ENCODE peak calls at places on chromosomes 11 and 22, in five cellular contexts. U is OCI-LY7, K is HT-29, P is endothelial cell of umbilical vein, E is Panc1. W is an unnamed sample.

GRCh38 chr11:63845305-63845704 is 6.4 kb downstream of the MARK2 start:
- DNase-seq in P (no peak), E (no peak), K (peak; percentile 37), U (no peak), W (no peak)

GRCh38 chr11:127114035-127114434 is 113.5 kb upstream of the KIRREL3 start:
- DNase-seq in K (no peak), P (no peak), E (no peak), U (no peak), W (no peak)

GRCh38 chr11:32706985-32707736 is 87.3 kb downstream of the CCDC73 start:
- DNase-seq in K (peak; percentile 82), P (peak; percentile 10), E (peak; percentile 54), U (no peak), W (no peak)

GRCh38 chr22:22616636-22617035 is 27.8 kb upstream of the GGTLC2 start:
- DNase-seq in E (no peak), K (no peak), P (no peak), U (peak; percentile 19), W (no peak)

GRCh38 chr22:18056161-18056666 is 21.6 kb upstream of the PEX26 start:
- DNase-seq in K (no peak), U (peak; percentile 64), P (peak; percentile 41), E (no peak), W (peak; percentile 56)

GRCh38 chr11:709109-709997 is 3.3 kb downstream of the EPS8L2 start:
- DNase-seq in P (no peak), K (no peak), E (no peak), U (no peak), W (no peak)

GRCh38 chr11:124069429-124070401 is 28.6 kb upstream of the OR10G7 start:
- DNase-seq in E (no peak), K (peak; percentile 56), U (peak; percentile 72), P (peak; percentile 72), W (no peak)

GRCh38 chr11:134780486-134781155 is 368.6 kb upstream of the B3GAT1 start:
- DNase-seq in E (no peak), P (no peak), K (peak; percentile 39), U (no peak), W (no peak)

GRCh38 chr22:28032896-28033295 is 113.8 kb upstream of the PITPNB start:
- DNase-seq in U (no peak), K (no peak), P (peak; percentile 17), E (no peak), W (no peak)

GRCh38 chr11:10847960-10848860 is 9.6 kb downstream of the ZBED5 start:
- DNase-seq in U (no peak), K (no peak), E (no peak), P (no peak), W (no peak)

GRCh38 chr11:68460741-68461283 is at the start of gene PPP6R3:
- DNase-seq in K (no peak), U (no peak), P (no peak), E (no peak), W (no peak)

GRCh38 chr11:128190312-128190711 is 397.0 kb downstream of the ETS1 start:
- DNase-seq in P (no peak), K (no peak), U (no peak), E (no peak), W (no peak)

GRCh38 chr11:74568028-74568427 is 24.4 kb upstream of the POLD3 start:
- DNase-seq in U (no peak), K (no peak), E (no peak), P (no peak), W (no peak)

GRCh38 chr11:17526326-17526725 is 17.9 kb downstream of the USH1C start:
- DNase-seq in K (no peak), U (no peak), E (no peak), P (no peak), W (no peak)

GRCh38 chr22:45537734-45538181 is 35.1 kb downstream of the FBLN1 start:
- DNase-seq in K (no peak), E (no peak), P (no peak), U (no peak), W (peak; percentile 78)

GRCh38 chr11:128421577-128421976 is 165.8 kb downstream of the ETS1 start:
- DNase-seq in U (no peak), E (no peak), K (no peak), P (no peak), W (no peak)

GRCh38 chr11:85137597-85137996 is 489.5 kb downstream of the DLG2 start:
- DNase-seq in P (no peak), U (no peak), K (no peak), E (no peak), W (no peak)

GRCh38 chr11:33452806-33453205 is 195.6 kb downstream of the HIPK3 start:
- DNase-seq in P (peak; percentile 74), E (peak; percentile 22), U (no peak), K (no peak), W (no peak)

GRCh38 chr11:121366970-121367369 is 74.4 kb downstream of the SC5D start:
- DNase-seq in E (no peak), K (no peak), P (no peak), U (peak; percentile 72), W (peak; percentile 35)

GRCh38 chr11:114556135-114556534 is 3.5 kb downstream of the NXPE1 start:
- DNase-seq in U (no peak), K (peak; percentile 16), P (no peak), E (no peak), W (no peak)

GRCh38 chr22:50708996-50709395 is 29.0 kb upstream of the ACR start:
- DNase-seq in P (no peak), K (no peak), U (no peak), E (no peak), W (no peak)

GRCh38 chr11:113147249-113147648 is 167.1 kb upstream of the TTC12 start:
- DNase-seq in U (no peak), P (no peak), K (no peak), E (no peak), W (peak; percentile 49)

GRCh38 chr22:17921871-17922821 is 102.2 kb downstream of the MICAL3 start:
- DNase-seq in P (no peak), K (no peak), E (no peak), U (no peak), W (no peak)

GRCh38 chr22:38030311-38031133 is 26.7 kb upstream of the PICK1 start:
- DNase-seq in U (no peak), E (no peak), K (no peak), P (no peak), W (no peak)

GRCh38 chr22:50445071-50445879 is 29.6 kb downstream of the SBF1 start:
- DNase-seq in P (no peak), E (no peak), U (peak; percentile 70), K (no peak), W (no peak)

GRCh38 chr22:36365020-36365411 is 22.8 kb downstream of the MYH9 start:
- DNase-seq in U (no peak), K (no peak), E (peak; percentile 82), P (peak; percentile 94), W (no peak)

GRCh38 chr22:24803064-24803542 is 2.9 kb upstream of the SGSM1 start:
- DNase-seq in K (peak; percentile 51), E (peak; percentile 35), U (peak; percentile 36), P (peak; percentile 38), W (peak; percentile 69)

GRCh38 chr11:93131709-93132108 is 66.1 kb downstream of the SLC36A4 start:
- DNase-seq in U (peak; percentile 11), E (no peak), K (peak; percentile 44), P (peak; percentile 44), W (no peak)

GRCh38 chr11:111777094-111778046 is 11.2 kb upstream of the PPP2R1B start:
- DNase-seq in U (peak; percentile 87), E (peak; percentile 45), K (peak; percentile 81), P (peak; percentile 75), W (peak; percentile 76)

GRCh38 chr11:110184974-110185597 is 91.9 kb downstream of the ZC3H12C start:
- DNase-seq in K (no peak), P (peak; percentile 47), U (no peak), E (no peak), W (no peak)

GRCh38 chr11:35349897-35350296 is 69.5 kb downstream of the SLC1A2 start:
- DNase-seq in E (no peak), K (no peak), U (no peak), P (no peak), W (no peak)

GRCh38 chr22:41217553-41218157 is 12.5 kb downstream of the L3MBTL2 start:
- DNase-seq in K (no peak), E (no peak), U (peak; percentile 48), P (peak; percentile 72), W (no peak)

GRCh38 chr11:116460156-116460965 is 312.4 kb downstream of the BUD13 start:
- DNase-seq in K (no peak), U (no peak), P (no peak), E (no peak), W (no peak)

GRCh38 chr11:73225001-73225686 is 7.1 kb downstream of the P2RY2 start:
- DNase-seq in K (no peak), P (no peak), E (no peak), U (no peak), W (no peak)

GRCh38 chr11:59195596-59195995 is 17.1 kb downstream of the MPEG1 start:
- DNase-seq in U (no peak), P (no peak), K (no peak), E (no peak), W (no peak)

W was measured in cerebellum.